ENCODE peak calls at places on chromosomes 2 and 18, in six cellular contexts. One of them, this sample, is unnamed.

GRCh38 chr2:234771985-234772774 is 179.6 kb upstream of the SH3BP4 start:
- DNase-seq in GM23248: peak
- DNase-seq in brain microvascular endothelial cell: peak
- DNase-seq in BJ: no peak
- DNase-seq in AG04450: no peak
- DNase-seq in HL-60: no peak
- DNase-seq in this sample: no peak

GRCh38 chr2:145190031-145190703 is 670.2 kb upstream of the ZEB2 start:
- DNase-seq in BJ: no peak
- DNase-seq in AG04450: no peak
- DNase-seq in HL-60: no peak
- DNase-seq in GM23248: peak
- DNase-seq in brain microvascular endothelial cell: peak
- DNase-seq in this sample: no peak

GRCh38 chr2:74417763-74418162 is 3.7 kb downstream of the C2orf81 start:
- DNase-seq in GM23248: no peak
- DNase-seq in brain microvascular endothelial cell: no peak
- DNase-seq in AG04450: no peak
- DNase-seq in HL-60: no peak
- DNase-seq in BJ: no peak
- DNase-seq in this sample: no peak

GRCh38 chr2:216526939-216527338 is 28.3 kb downstream of the RPL37A start:
- DNase-seq in brain microvascular endothelial cell: no peak
- DNase-seq in GM23248: no peak
- DNase-seq in HL-60: no peak
- DNase-seq in AG04450: no peak
- DNase-seq in BJ: no peak
- DNase-seq in this sample: no peak

GRCh38 chr2:10864888-10865551 is 46.7 kb upstream of the KCNF1 start:
- DNase-seq in GM23248: no peak
- DNase-seq in HL-60: no peak
- DNase-seq in BJ: no peak
- DNase-seq in brain microvascular endothelial cell: no peak
- DNase-seq in AG04450: no peak
- DNase-seq in this sample: no peak

GRCh38 chr18:51151568-51152511 is 45.6 kb downstream of the MEX3C start:
- DNase-seq in GM23248: no peak
- DNase-seq in HL-60: peak
- DNase-seq in AG04450: no peak
- DNase-seq in brain microvascular endothelial cell: no peak
- DNase-seq in BJ: no peak
- DNase-seq in this sample: no peak

GRCh38 chr18:9852266-9853081 is 33.3 kb upstream of the TXNDC2 start:
- DNase-seq in AG04450: no peak
- DNase-seq in HL-60: no peak
- DNase-seq in GM23248: no peak
- DNase-seq in BJ: no peak
- DNase-seq in brain microvascular endothelial cell: no peak
- DNase-seq in this sample: no peak

GRCh38 chr18:63831080-63831788 is 56.0 kb downstream of the SERPINB7 start:
- DNase-seq in BJ: peak
- DNase-seq in GM23248: peak
- DNase-seq in AG04450: no peak
- DNase-seq in HL-60: no peak
- DNase-seq in brain microvascular endothelial cell: peak
- DNase-seq in this sample: no peak

GRCh38 chr2:72990695-72991438 is 73.5 kb downstream of the EMX1 start:
- DNase-seq in GM23248: no peak
- DNase-seq in BJ: no peak
- DNase-seq in brain microvascular endothelial cell: no peak
- DNase-seq in AG04450: no peak
- DNase-seq in HL-60: no peak
- DNase-seq in this sample: no peak

GRCh38 chr18:79559121-79559835 is 120.3 kb upstream of the CTDP1 start:
- DNase-seq in HL-60: no peak
- DNase-seq in AG04450: no peak
- DNase-seq in GM23248: no peak
- DNase-seq in brain microvascular endothelial cell: no peak
- DNase-seq in BJ: no peak
- DNase-seq in this sample: no peak

GRCh38 chr2:111930875-111931274 is 32.5 kb downstream of the MERTK start:
- DNase-seq in BJ: no peak
- DNase-seq in AG04450: no peak
- DNase-seq in HL-60: no peak
- DNase-seq in GM23248: peak
- DNase-seq in brain microvascular endothelial cell: peak
- DNase-seq in this sample: peak

GRCh38 chr2:170218456-170218855 is 40.5 kb downstream of the MYO3B start:
- DNase-seq in AG04450: no peak
- DNase-seq in GM23248: no peak
- DNase-seq in HL-60: no peak
- DNase-seq in brain microvascular endothelial cell: no peak
- DNase-seq in BJ: no peak
- DNase-seq in this sample: no peak

GRCh38 chr2:63440612-63441011 is 147.7 kb downstream of the WDPCP start:
- DNase-seq in AG04450: peak
- DNase-seq in brain microvascular endothelial cell: peak
- DNase-seq in BJ: no peak
- DNase-seq in GM23248: peak
- DNase-seq in HL-60: no peak
- DNase-seq in this sample: no peak

GRCh38 chr2:28347193-28347592 is 45.5 kb upstream of the FOSL2 start:
- DNase-seq in BJ: no peak
- DNase-seq in HL-60: no peak
- DNase-seq in AG04450: no peak
- DNase-seq in GM23248: no peak
- DNase-seq in brain microvascular endothelial cell: no peak
- DNase-seq in this sample: no peak

GRCh38 chr2:230319211-230319862 is 7.7 kb upstream of the SP140L start:
- DNase-seq in HL-60: no peak
- DNase-seq in GM23248: no peak
- DNase-seq in AG04450: no peak
- DNase-seq in BJ: no peak
- DNase-seq in brain microvascular endothelial cell: no peak
- DNase-seq in this sample: no peak

GRCh38 chr2:192566863-192567262 is 372.1 kb upstream of the TMEFF2 start:
- DNase-seq in BJ: no peak
- DNase-seq in GM23248: no peak
- DNase-seq in brain microvascular endothelial cell: no peak
- DNase-seq in AG04450: no peak
- DNase-seq in HL-60: no peak
- DNase-seq in this sample: no peak
- H3K4me3 ChIP-seq in BJ: no peak
- H3K4me3 ChIP-seq in GM23248: no peak
- H3K4me3 ChIP-seq in brain microvascular endothelial cell: no peak
- H3K4me3 ChIP-seq in AG04450: no peak
- H3K4me3 ChIP-seq in HL-60: no peak
- H3K4me3 ChIP-seq in this sample: no peak

DNA sequence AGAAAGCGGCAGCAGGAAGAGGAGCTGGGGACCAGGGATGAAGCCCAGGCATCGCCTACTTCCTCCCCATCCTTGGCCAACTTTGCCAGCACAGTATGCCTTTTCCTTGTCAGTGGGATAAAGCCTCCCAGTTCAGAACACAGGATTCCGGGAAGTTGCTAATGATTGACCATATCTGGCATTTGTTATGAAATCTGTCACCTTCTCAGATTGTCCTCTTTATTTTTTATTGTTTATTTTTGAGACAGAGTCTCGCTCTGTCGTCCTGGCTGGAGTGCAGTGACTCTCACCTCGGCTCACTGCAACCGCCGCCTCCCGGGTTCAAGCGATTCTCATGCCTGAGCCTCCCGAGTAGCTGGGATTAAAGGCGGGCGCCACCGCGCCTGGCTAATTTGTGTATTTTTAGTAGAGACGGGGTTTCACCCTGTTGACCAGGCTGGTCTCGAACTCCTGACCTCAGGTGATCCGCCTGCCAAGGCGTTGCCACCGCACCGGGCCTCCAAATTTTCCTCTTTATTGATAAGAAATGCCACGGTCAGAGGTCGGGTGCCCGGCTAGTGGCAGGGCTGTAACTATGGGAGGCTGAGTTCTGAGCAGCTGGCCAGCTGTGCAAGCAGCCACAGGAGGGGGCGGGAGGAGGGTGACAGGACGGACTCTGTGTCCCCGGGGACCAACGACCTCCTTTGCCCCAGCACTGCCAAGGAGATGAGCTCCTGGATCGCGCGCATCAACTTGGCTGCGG is 24.4 kb downstream of the PSD4 start:
- DNase-seq in BJ: no peak
- DNase-seq in HL-60: no peak
- DNase-seq in brain microvascular endothelial cell: no peak
- DNase-seq in AG04450: no peak
- DNase-seq in GM23248: no peak
- DNase-seq in this sample: no peak
- H3K4me3 ChIP-seq in BJ: peak
- H3K4me3 ChIP-seq in HL-60: no peak
- H3K4me3 ChIP-seq in brain microvascular endothelial cell: peak
- H3K4me3 ChIP-seq in AG04450: peak
- H3K4me3 ChIP-seq in GM23248: peak
- H3K4me3 ChIP-seq in this sample: peak

GRCh38 chr2:226794751-226795171 is 4.9 kb downstream of the IRS1 start:
- DNase-seq in BJ: no peak
- DNase-seq in GM23248: peak
- DNase-seq in AG04450: no peak
- DNase-seq in HL-60: no peak
- DNase-seq in brain microvascular endothelial cell: peak
- DNase-seq in this sample: no peak
- H3K4me3 ChIP-seq in BJ: peak
- H3K4me3 ChIP-seq in GM23248: peak
- H3K4me3 ChIP-seq in AG04450: peak
- H3K4me3 ChIP-seq in HL-60: no peak
- H3K4me3 ChIP-seq in brain microvascular endothelial cell: peak
- H3K4me3 ChIP-seq in this sample: peak

GRCh38 chr18:22176622-22177495 is 7.5 kb downstream of the GATA6 start:
- DNase-seq in GM23248: peak
- DNase-seq in AG04450: no peak
- DNase-seq in BJ: no peak
- DNase-seq in HL-60: no peak
- DNase-seq in brain microvascular endothelial cell: no peak
- DNase-seq in this sample: no peak
- H3K4me3 ChIP-seq in GM23248: peak
- H3K4me3 ChIP-seq in AG04450: no peak
- H3K4me3 ChIP-seq in BJ: no peak
- H3K4me3 ChIP-seq in HL-60: no peak
- H3K4me3 ChIP-seq in brain microvascular endothelial cell: peak
- H3K4me3 ChIP-seq in this sample: peak

GRCh38 chr2:20578266-20578894 is 72.5 kb downstream of the HS1BP3 start:
- DNase-seq in BJ: no peak
- DNase-seq in brain microvascular endothelial cell: no peak
- DNase-seq in AG04450: no peak
- DNase-seq in GM23248: no peak
- DNase-seq in HL-60: no peak
- DNase-seq in this sample: no peak

GRCh38 chr2:20579866-20580265 is 71.0 kb downstream of the HS1BP3 start:
- DNase-seq in AG04450: no peak
- DNase-seq in GM23248: no peak
- DNase-seq in BJ: no peak
- DNase-seq in HL-60: no peak
- DNase-seq in brain microvascular endothelial cell: no peak
- DNase-seq in this sample: no peak

GRCh38 chr2:20577495-20578235 is 73.2 kb downstream of the HS1BP3 start:
- DNase-seq in HL-60: no peak
- DNase-seq in brain microvascular endothelial cell: no peak
- DNase-seq in GM23248: peak
- DNase-seq in BJ: peak
- DNase-seq in AG04450: no peak
- DNase-seq in this sample: no peak

GRCh38 chr2:20580690-20581437 is 70.0 kb downstream of the HS1BP3 start:
- DNase-seq in GM23248: no peak
- DNase-seq in AG04450: no peak
- DNase-seq in HL-60: no peak
- DNase-seq in BJ: no peak
- DNase-seq in brain microvascular endothelial cell: no peak
- DNase-seq in this sample: no peak

DNA sequence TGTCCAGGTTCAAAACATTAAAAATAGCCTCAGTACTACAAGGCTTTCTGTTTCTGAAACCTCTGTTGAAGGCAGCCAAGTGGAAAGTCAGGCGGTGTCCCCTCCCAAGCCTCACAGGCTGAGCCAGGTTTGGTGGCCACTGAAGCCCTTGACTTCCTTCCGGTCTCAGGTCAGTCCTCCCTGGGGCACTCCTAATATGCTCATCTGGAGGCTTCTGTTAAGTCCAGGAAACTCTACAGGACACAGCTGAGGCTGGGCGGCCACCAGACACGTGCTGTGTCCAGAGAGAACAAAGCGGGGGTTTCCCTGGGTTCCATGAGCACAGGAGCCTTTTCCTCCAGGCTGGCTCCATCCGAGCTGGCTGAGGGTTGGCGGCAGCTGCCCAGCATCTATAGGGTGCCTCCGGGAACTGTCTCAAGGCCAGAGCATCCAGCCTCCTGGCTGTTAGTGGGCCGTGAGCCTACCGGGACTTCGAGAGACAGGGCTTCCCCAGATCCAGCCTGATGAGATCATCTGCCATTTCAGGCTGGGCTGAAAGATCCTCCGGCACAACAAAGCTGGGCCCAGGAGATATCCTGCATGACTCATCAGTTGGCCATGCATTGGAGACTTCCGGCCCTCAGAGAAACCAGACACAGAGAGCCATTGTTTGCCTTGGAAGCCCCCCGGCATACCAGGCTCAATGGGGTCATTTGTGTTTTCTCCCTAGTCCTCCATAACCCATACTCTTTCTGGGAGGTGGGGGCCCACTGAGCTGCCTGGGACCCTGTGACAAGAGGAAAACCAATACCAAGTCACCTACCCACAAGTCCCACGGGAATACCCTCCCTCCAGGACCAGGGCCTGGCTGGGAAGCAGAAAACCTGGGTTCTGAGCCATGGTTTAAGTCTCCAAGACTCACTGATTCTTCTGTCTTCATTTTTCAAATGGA is 71.7 kb downstream of the HS1BP3 start:
- DNase-seq in HL-60: no peak
- DNase-seq in AG04450: peak
- DNase-seq in brain microvascular endothelial cell: peak
- DNase-seq in BJ: peak
- DNase-seq in GM23248: peak
- DNase-seq in this sample: peak
- H3K4me3 ChIP-seq in HL-60: no peak
- H3K4me3 ChIP-seq in AG04450: no peak
- H3K4me3 ChIP-seq in brain microvascular endothelial cell: no peak
- H3K4me3 ChIP-seq in BJ: no peak
- H3K4me3 ChIP-seq in GM23248: no peak
- H3K4me3 ChIP-seq in this sample: no peak

DNA sequence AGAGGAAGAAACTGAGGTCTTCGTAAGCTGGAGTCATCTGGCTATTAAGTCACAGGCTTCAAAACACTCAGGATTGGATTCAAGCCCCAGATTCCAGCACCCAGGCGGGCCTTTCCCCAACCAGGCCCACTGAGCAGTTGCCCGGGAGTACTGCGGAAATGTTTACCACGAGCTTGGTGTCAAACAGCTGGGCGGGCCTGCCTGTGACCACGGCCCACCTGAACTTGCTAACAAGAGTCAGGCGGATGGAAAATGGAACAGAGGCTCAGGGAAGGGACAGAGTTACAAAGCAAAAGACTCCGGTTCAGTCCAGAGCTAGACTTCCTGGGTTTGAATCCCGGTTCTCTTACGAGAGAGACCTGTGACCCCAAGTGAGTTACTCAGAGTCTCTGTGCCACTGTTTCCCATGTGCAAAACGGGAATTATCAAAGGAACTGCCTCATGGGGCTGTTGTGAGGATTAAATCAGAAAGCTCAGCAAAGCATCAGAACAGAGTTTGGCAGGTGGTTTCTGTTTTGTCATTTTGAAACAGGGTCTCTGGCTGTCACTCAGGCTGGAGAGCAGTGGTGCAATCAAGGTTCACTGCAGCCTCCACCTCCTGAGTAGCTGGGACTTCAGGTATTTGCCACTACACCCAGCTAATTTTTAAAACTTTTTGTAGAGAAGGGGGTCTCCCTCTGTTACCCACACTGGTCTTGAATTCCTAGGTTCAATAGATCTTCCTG is 49.0 kb upstream of the TFCP2L1 start:
- DNase-seq in HL-60: no peak
- DNase-seq in BJ: no peak
- DNase-seq in GM23248: no peak
- DNase-seq in AG04450: no peak
- DNase-seq in brain microvascular endothelial cell: no peak
- DNase-seq in this sample: no peak
- H3K4me3 ChIP-seq in HL-60: no peak
- H3K4me3 ChIP-seq in BJ: no peak
- H3K4me3 ChIP-seq in GM23248: no peak
- H3K4me3 ChIP-seq in AG04450: no peak
- H3K4me3 ChIP-seq in brain microvascular endothelial cell: no peak
- H3K4me3 ChIP-seq in this sample: no peak